ENCODE peak calls at places on chromosomes 11 and 22, in six cellular contexts. V is prostate gland, Y is MM.1S, H is WERI-Rb-1, L is heart left ventricle, Z is GM23338. B is an unnamed sample.

GRCh38 chr22:49735411-49736311 is 92.0 kb downstream of the BRD1 start:
- DNase-seq in V (no peak), Y (peak; percentile 46), H (no peak), L (peak; percentile 29), Z (no peak), B (peak; percentile 54)

GRCh38 chr11:94926698-94927237 is 46.6 kb downstream of the CWC15 start:
- DNase-seq in V (peak; percentile 9), Y (no peak), H (no peak), L (peak; percentile 91), Z (peak; percentile 25), B (no peak)

GRCh38 chr22:30675436-30675835 is 7.8 kb upstream of the DUSP18 start:
- DNase-seq in V (no peak), Y (no peak), H (peak; percentile 68), L (no peak), Z (no peak), B (no peak)

GRCh38 chr11:28464252-28464867 is 356.2 kb downstream of the METTL15 start:
- DNase-seq in V (no peak), Y (no peak), H (no peak), L (no peak), Z (no peak), B (no peak)

GRCh38 chr11:94279996-94280395 is 24.4 kb upstream of the IZUMO1R start:
- DNase-seq in V (no peak), Y (no peak), H (no peak), L (no peak), Z (no peak), B (no peak)

GRCh38 chr22:45284705-45285305 is at the start of gene UPK3A:
- DNase-seq in V (peak; percentile 81), Y (peak; percentile 73), H (no peak), L (peak; percentile 84), Z (peak; percentile 92), B (no peak)

GRCh38 chr11:62237499-62237898 is 4.5 kb upstream of the SCGB1D2 start:
- DNase-seq in V (no peak), Y (no peak), H (no peak), L (no peak), Z (no peak), B (no peak)

GRCh38 chr11:71218789-71219499 is 33.4 kb downstream of the SHANK2 start:
- DNase-seq in V (no peak), Y (no peak), H (no peak), L (no peak), Z (no peak), B (no peak)

DNA sequence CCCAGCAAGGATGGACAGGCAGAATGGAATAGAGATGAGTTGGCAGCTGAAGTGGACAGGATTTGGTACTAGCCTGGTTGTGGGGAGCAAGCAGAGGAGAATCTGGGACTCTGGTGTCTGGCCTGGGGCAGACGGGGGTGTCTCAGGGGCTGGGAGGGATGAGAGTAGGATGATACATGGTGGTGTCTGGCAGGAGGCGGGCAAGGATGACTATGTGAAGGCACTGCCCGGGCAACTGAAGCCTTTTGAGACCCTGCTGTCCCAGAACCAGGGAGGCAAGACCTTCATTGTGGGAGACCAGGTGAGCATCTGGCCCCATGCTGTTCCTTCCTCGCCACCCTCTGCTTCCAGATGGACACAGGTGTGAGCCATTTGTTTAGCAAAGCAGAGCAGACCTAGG is 2.3 kb downstream of the GSTP1 start:
- DNase-seq in V (no peak), Y (no peak), H (no peak), L (no peak), Z (no peak), B (no peak)
- H3K36me3 ChIP-seq in V (no peaks in the 10 kb centered on the region), Y (peaks cover 8% of the 10 kb centered on the region), H (no peaks in the 10 kb centered on the region), L (no peaks in the 10 kb centered on the region), Z (peaks cover 11% of the 10 kb centered on the region), B (peaks cover 47% of the 10 kb centered on the region)

GRCh38 chr11:122711362-122711761 is 55.8 kb downstream of the UBASH3B start:
- DNase-seq in V (no peak), Y (no peak), H (no peak), L (no peak), Z (no peak), B (no peak)

GRCh38 chr11:122715883-122716282 is 60.4 kb downstream of the UBASH3B start:
- DNase-seq in V (no peak), Y (no peak), H (no peak), L (no peak), Z (no peak), B (peak; percentile 41)

GRCh38 chr11:122711831-122712378 is 56.4 kb downstream of the UBASH3B start:
- DNase-seq in V (no peak), Y (no peak), H (no peak), L (no peak), Z (no peak), B (no peak)

GRCh38 chr11:122714484-122714883 is 59.0 kb downstream of the UBASH3B start:
- DNase-seq in V (no peak), Y (no peak), H (no peak), L (no peak), Z (no peak), B (no peak)

GRCh38 chr11:122714021-122714420 is 58.5 kb downstream of the UBASH3B start:
- DNase-seq in V (no peak), Y (peak; percentile 56), H (no peak), L (no peak), Z (no peak), B (no peak)
- H3K27ac ChIP-seq in V (no peak overlapping the region), Y (peak overlapping the region; percentile 12), H (no peak overlapping the region), L (no peak overlapping the region), Z (no peak overlapping the region), B (peak overlapping the region; percentile 82)

DNA sequence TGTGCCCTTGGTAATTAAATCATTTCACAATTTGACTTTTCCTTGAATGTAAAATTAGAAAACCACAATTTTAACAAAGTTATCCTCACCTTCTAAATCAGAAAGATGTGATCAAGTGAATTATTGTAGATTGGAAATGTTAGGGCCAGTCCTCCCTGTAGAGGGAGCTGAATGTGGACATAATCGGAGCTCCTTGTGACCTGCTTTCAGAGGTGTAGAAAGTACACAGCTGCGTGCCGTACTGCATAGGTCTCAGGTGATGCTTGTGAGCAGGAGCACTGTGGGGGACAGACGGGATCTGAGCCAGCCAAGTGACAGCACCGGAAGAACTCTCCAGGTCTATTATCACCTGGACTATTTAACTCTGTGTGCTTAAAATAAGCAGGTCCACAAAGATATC is 338.0 kb downstream of the AASDHPPT start:
- DNase-seq in V (no peak), Y (no peak), H (peak; percentile 12), L (no peak), Z (no peak), B (no peak)
- TF ChIP-seq CTCF in V (no peak), Y (no peak), H (peak; percentile 22), L (no peak), Z (peak; percentile 29), B (no peak)

GRCh38 chr11:47278058-47278457 is 8.1 kb downstream of the MADD start:
- DNase-seq in V (no peak), Y (no peak), H (no peak), L (no peak), Z (no peak), B (no peak)
- H3K36me3 ChIP-seq in V (peaks cover 13% of the 10 kb centered on the region), Y (peaks cover 15% of the 10 kb centered on the region), H (peaks cover 91% of the 10 kb centered on the region), L (peaks cover 3% of the 10 kb centered on the region), Z (peaks cover 38% of the 10 kb centered on the region), B (peaks cover 86% of the 10 kb centered on the region)

DNA sequence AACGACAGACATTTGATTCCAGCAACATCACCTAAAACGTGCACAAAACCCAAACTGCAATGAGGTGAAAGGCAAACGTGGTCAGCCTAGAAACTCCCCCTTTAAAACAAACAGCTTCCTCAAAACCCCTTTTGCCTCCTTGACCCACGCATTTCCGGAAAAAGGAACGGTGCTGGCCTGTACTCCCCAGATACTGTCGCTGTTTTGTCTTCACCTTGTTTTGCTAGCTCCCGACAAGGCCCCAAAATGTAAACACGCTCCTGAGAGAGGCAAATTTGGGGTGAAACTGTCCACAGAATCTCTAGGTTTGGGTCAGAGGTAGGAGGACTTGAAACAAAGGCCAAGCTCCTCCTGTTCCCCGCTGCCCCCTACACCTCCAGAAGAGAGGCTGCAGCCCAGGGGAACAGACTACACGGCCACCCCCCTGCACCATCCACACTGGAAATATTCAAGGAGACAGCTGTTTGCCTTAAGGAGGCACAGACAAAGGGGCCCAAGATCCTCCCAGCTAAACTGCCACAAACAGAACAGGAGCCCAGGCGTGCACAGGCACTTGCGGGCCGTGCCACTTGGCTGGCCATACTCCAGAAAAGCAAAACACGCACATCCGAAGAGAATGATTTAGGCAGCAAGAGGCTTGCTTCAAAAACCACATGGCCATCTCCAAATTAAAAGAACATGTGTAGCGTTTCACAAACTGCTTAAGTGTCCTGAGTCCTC is 160.6 kb upstream of the GRK3 start:
- DNase-seq in V (no peak), Y (no peak), H (peak; percentile 70), L (no peak), Z (peak; percentile 75), B (peak; percentile 18)
- H3K27ac ChIP-seq in V (peak overlapping the region; percentile 88), Y (no peak overlapping the region), H (no peak overlapping the region), L (peak overlapping the region; percentile 92), Z (peak overlapping the region; percentile 66), B (peak overlapping the region; percentile 12)